ENCODE peak calls at places on chromosomes 5 and 9, in nine cellular contexts. G is HCT116, J is neural progenitor cell, N is hepatocyte, P is GM23338, M is MM.1S, D is PC-3, W is GM23248, H is SK-N-SH. Y is an unnamed sample. For H3K4me1, the result is how much of the 10 kb centered on the place peaks cover.

GRCh38 chr9:113164536-113165300 is 13.9 kb downstream of the SLC31A2 start:
- DNase-seq in J (no peak), D (no peak), W (peak), H (peak), G (no peak), M (no peak), P (no peak), N (no peak), Y (no peak)

GRCh38 chr9:108709922-108710321 is 145.9 kb downstream of the ACTL7B start:
- DNase-seq in W (no peak), H (no peak), D (no peak), G (no peak), N (no peak), J (no peak), P (no peak), M (no peak), Y (no peak)

GRCh38 chr5:94508421-94509148 is 109.8 kb downstream of the KIAA0825 start:
- DNase-seq in W (peak), P (no peak), N (no peak), H (peak), G (no peak), J (no peak), D (no peak), M (no peak), Y (no peak)

GRCh38 chr9:105392531-105392930 is 55.3 kb upstream of the FSD1L start:
- DNase-seq in G (no peak), W (no peak), H (peak), N (no peak), J (peak), D (peak), M (no peak), P (no peak), Y (no peak)

GRCh38 chr9:136624184-136624951 is 38.3 kb upstream of the EGFL7 start:
- DNase-seq in D (no peak), M (no peak), W (no peak), N (no peak), H (no peak), P (no peak), G (no peak), J (no peak), Y (no peak)

GRCh38 chr5:135442387-135443256 is 4.5 kb downstream of the DCANP1 start:
- DNase-seq in G (no peak), W (no peak), N (no peak), D (no peak), J (peak), H (no peak), M (no peak), P (no peak), Y (no peak)

GRCh38 chr5:56649569-56649968 is 165.8 kb upstream of the MAP3K1 start:
- DNase-seq in J (no peak), D (no peak), N (no peak), H (peak), P (no peak), M (no peak), G (no peak), W (peak), Y (no peak)

GRCh38 chr5:138179277-138179857 is 455 bp downstream of the KIF20A start:
- DNase-seq in D (no peak), J (peak), P (peak), M (peak), N (peak), G (no peak), H (peak), W (peak), Y (peak)

GRCh38 chr9:2023532-2023931 is 8.4 kb downstream of the SMARCA2 start:
- DNase-seq in W (no peak), H (no peak), M (no peak), D (no peak), P (no peak), J (no peak), G (no peak), N (no peak), Y (no peak)

GRCh38 chr5:43294226-43294625 is 19.0 kb downstream of the HMGCS1 start:
- DNase-seq in P (no peak), H (no peak), G (no peak), N (no peak), D (peak), J (no peak), W (peak), M (no peak), Y (no peak)

GRCh38 chr9:84669008-84669292 is 579 bp upstream of the NTRK2 start:
- DNase-seq in N (no peak), D (no peak), W (no peak), J (no peak), M (no peak), P (peak), G (no peak), H (no peak), Y (no peak)

GRCh38 chr5:10975915-10976314 is 214.9 kb upstream of the DAP start:
- DNase-seq in W (no peak), N (no peak), M (peak), H (no peak), G (no peak), J (no peak), P (no peak), D (peak), Y (no peak)

GRCh38 chr5:143399616-143400540 is 3.6 kb downstream of the NR3C1 start:
- DNase-seq in D (no peak), N (no peak), W (peak), H (no peak), J (no peak), M (no peak), G (no peak), P (no peak), Y (peak)

GRCh38 chr9:16100596-16101091 is 547.8 kb downstream of the CCDC171 start:
- DNase-seq in W (no peak), P (peak), H (no peak), G (no peak), D (no peak), M (no peak), J (peak), N (peak), Y (no peak)

GRCh38 chr9:32247173-32247572 is 137.3 kb upstream of the ACO1 start:
- DNase-seq in D (no peak), W (no peak), P (no peak), N (no peak), J (no peak), H (no peak), M (no peak), G (no peak), Y (no peak)

GRCh38 chr5:178199581-178200434 is 4.5 kb upstream of the HNRNPAB start:
- DNase-seq in W (no peak), N (no peak), H (no peak), D (no peak), J (no peak), P (no peak), M (no peak), G (no peak), Y (no peak)

GRCh38 chr5:123545506-123545905 is 33.5 kb downstream of the CSNK1G3 start:
- DNase-seq in P (peak), D (peak), J (peak), W (peak), N (no peak), M (peak), H (no peak), G (no peak), Y (peak)

GRCh38 chr5:147658293-147658932 is 124.1 kb downstream of the JAKMIP2 start:
- DNase-seq in N (no peak), J (peak), G (no peak), W (no peak), D (no peak), P (no peak), H (no peak), M (no peak), Y (no peak)

GRCh38 chr9:137697193-137697592 is 78.4 kb downstream of the EHMT1 start:
- DNase-seq in J (no peak), W (no peak), D (no peak), H (peak), M (no peak), N (no peak), G (no peak), P (no peak), Y (no peak)

GRCh38 chr9:127347831-127348699 is 48.9 kb upstream of the SLC2A8 start:
- DNase-seq in D (no peak), W (peak), P (peak), G (no peak), M (no peak), J (no peak), N (peak), H (peak), Y (peak)

GRCh38 chr9:91515074-91515687 is 91.5 kb upstream of the NFIL3 start:
- DNase-seq in M (no peak), H (no peak), G (no peak), D (peak), J (no peak), W (peak), N (peak), P (peak), Y (no peak)

GRCh38 chr9:100586093-100586492 is 8.2 kb downstream of the CAVIN4 start:
- DNase-seq in D (no peak), G (no peak), M (no peak), J (no peak), N (no peak), W (no peak), H (no peak), P (no peak), Y (peak)

GRCh38 chr9:107288701-107289100 is 5.6 kb downstream of the RAD23B start:
- DNase-seq in D (no peak), H (no peak), P (peak), W (no peak), J (no peak), G (no peak), M (no peak), N (no peak), Y (no peak)

GRCh38 chr5:1106385-1107166 is 5.3 kb downstream of the SLC12A7 start:
- DNase-seq in D (no peak), H (no peak), M (no peak), W (no peak), P (no peak), J (no peak), N (peak), G (no peak), Y (no peak)

GRCh38 chr9:93954436-93955355 is at the start of gene BARX1:
- DNase-seq in J (peak), P (peak), N (no peak), H (peak), G (no peak), W (no peak), M (no peak), D (no peak), Y (no peak)

GRCh38 chr9:93951655-93952118 is 3.5 kb downstream of the BARX1 start:
- DNase-seq in G (no peak), P (peak), H (peak), W (no peak), D (no peak), N (no peak), M (no peak), J (peak), Y (no peak)

GRCh38 chr9:93952119-93952783 is 2.9 kb downstream of the BARX1 start:
- DNase-seq in N (no peak), M (no peak), J (peak), H (peak), W (no peak), G (no peak), P (peak), D (no peak), Y (no peak)

GRCh38 chr9:93953492-93954435 is 1.4 kb downstream of the BARX1 start:
- DNase-seq in H (peak), M (no peak), P (peak), J (peak), N (no peak), G (no peak), D (no peak), W (no peak), Y (no peak)

GRCh38 chr9:93952784-93953491 is 2.2 kb downstream of the BARX1 start:
- DNase-seq in M (no peak), J (peak), W (no peak), G (no peak), D (no peak), N (peak), H (peak), P (peak), Y (no peak)
- H3K4me2 ChIP-seq in M (no peak), J (peak), W (no peak), G (no peak), D (no peak), N (peak), H (peak), P (peak), Y (no peak)

DNA sequence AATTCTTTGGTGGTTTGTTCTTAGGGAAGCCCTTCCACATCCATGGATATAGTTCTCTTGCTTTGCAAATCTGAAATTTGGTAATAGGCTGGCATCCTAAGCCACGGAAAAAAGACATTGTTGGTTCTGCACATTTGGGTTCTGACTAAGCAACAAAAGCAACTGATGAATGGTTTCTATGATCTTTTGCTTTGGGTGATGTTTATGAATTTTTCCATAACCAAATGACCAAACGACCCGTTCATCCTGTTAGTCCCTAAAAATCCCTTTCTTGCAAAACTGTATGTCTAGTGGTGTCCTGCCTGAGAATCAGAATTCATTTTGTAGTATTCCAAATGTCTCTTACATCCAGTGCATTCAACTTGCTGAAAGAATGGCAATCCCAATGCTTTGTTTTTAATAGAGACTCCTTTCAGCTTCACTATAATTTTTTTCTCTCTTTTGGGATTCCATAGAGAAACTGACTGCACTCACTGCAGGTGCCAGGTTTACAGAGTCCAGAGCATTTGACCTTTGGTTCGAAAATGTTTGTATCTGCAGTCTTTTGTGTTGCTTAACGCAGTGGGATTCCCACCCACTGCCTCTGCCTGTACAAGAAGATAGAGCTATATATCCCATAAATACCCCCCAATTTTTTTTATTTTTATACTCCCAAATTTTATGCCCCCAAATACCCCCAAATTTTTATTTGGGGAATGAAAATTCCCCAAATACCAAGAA is 4.7 kb downstream of the SPTAN1 start:
- DNase-seq in W (peak), D (no peak), H (no peak), G (no peak), J (no peak), P (no peak), N (no peak), M (no peak), Y (no peak)
- H3K4me1 ChIP-seq in W (half or more), D (half or more), H (under half), G (under half), J (under half), P (under half), N (half or more), M (under half), Y (under half)

GRCh38 chr9:70484232-70485130 is 70.0 kb upstream of the KLF9 start:
- DNase-seq in M (peak), P (peak), N (peak), J (peak), H (peak), G (peak), D (peak), W (peak), Y (peak)
- TF ChIP-seq EZH2phosphoT487 in M (no peak), P (no peak), N (no peak), J (no peak), H (no peak), G (no peak), D (no peak), W (no peak), Y (no peak)

DNA sequence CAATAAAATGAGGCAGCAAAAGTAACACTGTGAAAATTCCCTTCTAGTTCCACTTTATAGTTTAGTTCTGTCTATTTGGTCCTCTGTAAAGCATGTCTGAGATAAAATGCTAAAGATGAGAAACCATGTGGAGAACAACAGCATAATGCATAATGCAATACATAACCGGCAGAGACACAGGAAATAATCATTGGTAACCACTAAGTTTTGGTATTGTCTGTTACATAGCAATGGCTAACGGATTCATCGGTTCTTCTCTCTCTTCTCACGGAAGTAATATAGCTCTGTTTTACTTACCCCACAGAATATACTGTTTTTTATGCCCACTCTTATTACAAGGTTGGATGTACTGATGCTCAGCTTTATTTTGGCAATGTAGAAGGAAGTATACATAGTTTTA is 158.9 kb downstream of the FAM174A start:
- DNase-seq in J (no peak), W (no peak), G (no peak), N (no peak), H (no peak), D (no peak), P (no peak), M (no peak), Y (no peak)
- H3K4me2 ChIP-seq in J (no peak), W (no peak), G (no peak), N (no peak), H (no peak), D (no peak), P (no peak), M (no peak), Y (no peak)

DNA sequence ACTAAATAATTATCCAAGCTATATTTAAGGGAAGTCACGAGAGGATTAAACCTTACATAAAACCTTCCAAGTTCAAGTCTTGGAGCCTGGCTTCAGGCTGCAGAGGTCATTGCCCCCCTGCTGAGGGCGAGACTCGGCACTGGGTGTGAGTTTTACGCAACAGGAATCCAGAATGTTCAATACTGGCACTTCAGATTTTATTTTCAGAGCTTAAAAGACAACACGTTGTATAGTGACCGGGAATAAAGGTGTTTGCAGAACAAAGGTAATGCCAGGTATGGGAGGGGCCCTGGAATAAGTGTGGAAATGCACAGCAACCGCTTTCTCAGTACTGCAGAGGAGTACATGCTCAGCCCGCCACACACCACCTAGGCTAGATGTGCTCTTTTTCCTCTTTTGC is 207.0 kb downstream of the GAPVD1 start:
- DNase-seq in G (no peak), M (no peak), H (no peak), N (no peak), D (no peak), J (no peak), P (no peak), W (no peak), Y (no peak)
- H3K4me1 ChIP-seq in G (under half), M (under half), H (under half), N (under half), D (under half), J (under half), P (under half), W (under half), Y (under half)

GRCh38 chr9:98374385-98375051 is 119.1 kb upstream of the TBC1D2 start:
- DNase-seq in P (peak), J (no peak), N (peak), D (peak), W (peak), H (no peak), M (no peak), G (no peak), Y (no peak)
- TF ChIP-seq EZH2phosphoT487 in P (no peak), J (no peak), N (no peak), D (no peak), W (no peak), H (no peak), M (no peak), G (no peak), Y (no peak)

GRCh38 chr9:123377211-123377971 is 21.4 kb downstream of the CRB2 start:
- DNase-seq in H (peak), G (no peak), M (no peak), J (no peak), N (no peak), W (no peak), P (no peak), D (no peak), Y (no peak)

GRCh38 chr9:123378028-123378427 is 22.0 kb downstream of the CRB2 start:
- DNase-seq in H (no peak), J (no peak), N (no peak), D (no peak), P (no peak), W (no peak), G (no peak), M (no peak), Y (no peak)

GRCh38 chr9:123373941-123374340 is 17.9 kb downstream of the CRB2 start:
- DNase-seq in W (no peak), G (no peak), P (peak), H (peak), J (peak), M (no peak), N (no peak), D (no peak), Y (no peak)

GRCh38 chr9:123375725-123376132 is 19.7 kb downstream of the CRB2 start:
- DNase-seq in H (no peak), P (no peak), W (peak), N (peak), G (no peak), J (no peak), M (no peak), D (peak), Y (no peak)

DNA sequence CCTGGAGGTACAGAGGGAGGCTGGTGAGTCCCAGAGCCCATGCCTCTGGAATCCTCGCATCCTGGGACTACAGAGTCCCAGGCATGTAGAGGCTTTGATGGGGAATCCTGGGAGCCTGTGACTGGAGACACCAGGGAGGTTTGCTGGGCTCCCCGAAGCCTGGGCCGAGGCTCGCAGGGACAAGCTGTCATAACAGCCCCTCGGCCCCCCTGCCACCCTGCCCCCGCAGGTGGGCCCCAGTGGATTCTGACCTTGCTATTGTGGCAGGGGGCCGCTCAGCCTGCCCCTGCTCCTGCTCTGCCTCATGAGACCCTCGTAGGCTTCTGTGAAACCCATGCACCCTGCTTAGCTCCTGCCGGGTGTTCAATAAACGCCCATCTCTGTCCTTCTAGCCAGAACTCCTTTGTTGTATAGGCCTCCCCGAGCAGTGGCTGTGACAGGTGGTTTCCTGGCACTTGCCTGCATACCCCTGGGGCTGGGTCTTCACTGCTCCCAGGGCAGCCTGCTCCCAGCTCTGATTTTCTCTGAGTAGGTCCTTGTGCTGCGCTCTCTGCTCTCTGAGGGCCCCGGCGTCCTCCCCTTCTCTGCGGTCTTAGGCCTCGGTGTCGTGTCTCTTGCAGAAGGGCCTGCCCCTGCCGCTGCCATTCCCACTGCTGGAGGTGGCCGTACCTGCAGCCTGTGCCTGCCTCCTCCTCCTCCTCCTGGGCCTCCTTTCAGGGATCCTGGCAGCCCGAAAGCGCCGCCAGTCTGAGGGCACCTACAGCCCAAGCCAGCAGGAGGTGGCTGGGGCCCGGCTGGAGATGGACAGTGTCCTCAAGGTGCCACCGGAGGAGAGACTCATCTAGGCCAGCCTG is 20.4 kb downstream of the CRB2 start:
- DNase-seq in N (no peak), M (no peak), P (no peak), D (no peak), H (no peak), J (no peak), G (no peak), W (no peak), Y (no peak)
- H3K4me2 ChIP-seq in N (peak), M (no peak), P (no peak), D (peak), H (no peak), J (no peak), G (peak), W (no peak), Y (no peak)